ENCODE peak calls at places on chromosomes 3 and 15, in five cellular contexts. J, V, L, E and Y are unnamed samples.

GRCh38 chr3:155739154-155739553 is 5.7 kb downstream of the PLCH1 start:
- DNase-seq in E (no peak), L (no peak), J (no peak), V (no peak), Y (peak)

GRCh38 chr15:79640206-79640605 is 208.1 kb downstream of the MINAR1 start:
- DNase-seq in E (no peak), L (no peak), V (peak), J (no peak), Y (peak)

GRCh38 chr3:5489536-5489935 is 302.0 kb downstream of the EDEM1 start:
- DNase-seq in E (no peak), L (no peak), V (no peak), J (no peak), Y (no peak)

GRCh38 chr3:63364495-63364894 is 86.4 kb downstream of the SYNPR start:
- DNase-seq in E (no peak), J (no peak), V (peak), L (no peak), Y (no peak)

GRCh38 chr3:100103558-100104441 is 10.5 kb downstream of the FILIP1L start:
- DNase-seq in J (no peak), V (peak), L (no peak), E (no peak), Y (no peak)

GRCh38 chr15:64763021-64763420 is 12.4 kb downstream of the RBPMS2 start:
- DNase-seq in L (no peak), J (no peak), E (no peak), V (no peak), Y (no peak)

GRCh38 chr15:67915374-67916050 is 75.7 kb upstream of the RNU6-1 start:
- DNase-seq in V (no peak), J (no peak), E (peak), L (peak), Y (peak)

GRCh38 chr3:160804762-160805161 is 48.7 kb downstream of the PPM1L start:
- DNase-seq in V (peak), J (no peak), E (no peak), L (peak), Y (no peak)

GRCh38 chr3:29758108-29759020 is 477.5 kb downstream of the RBMS3 start:
- DNase-seq in L (no peak), V (peak), E (no peak), J (no peak), Y (no peak)

GRCh38 chr15:41969851-41970431 is 2.4 kb downstream of the EHD4 start:
- DNase-seq in J (peak), L (no peak), V (no peak), E (no peak), Y (no peak)

GRCh38 chr3:13308406-13308805 is 111.7 kb downstream of the NUP210 start:
- DNase-seq in E (peak), L (no peak), V (no peak), J (peak), Y (peak)

GRCh38 chr15:58865420-58865880 is 68.0 kb downstream of the SLTM start:
- DNase-seq in L (no peak), J (no peak), V (no peak), E (peak), Y (no peak)

GRCh38 chr3:188558343-188559068 is 404.5 kb downstream of the LPP start:
- DNase-seq in E (no peak), J (no peak), V (no peak), L (no peak), Y (no peak)

GRCh38 chr3:30349507-30349906 is 256.9 kb upstream of the TGFBR2 start:
- DNase-seq in V (no peak), L (no peak), J (no peak), E (peak), Y (no peak)

GRCh38 chr15:39362832-39363561 is 217.9 kb upstream of the THBS1 start:
- DNase-seq in E (no peak), L (no peak), V (no peak), J (no peak), Y (no peak)

GRCh38 chr15:81264072-81264857 is 59.7 kb downstream of the STARD5 start:
- DNase-seq in V (no peak), J (no peak), L (no peak), E (no peak), Y (no peak)

GRCh38 chr3:48463703-48464102 is 17.2 kb downstream of the ATRIP start:
- DNase-seq in E (no peak), L (no peak), V (no peak), J (no peak), Y (no peak)

GRCh38 chr3:57060089-57060829 is at the start of gene SPATA12:
- DNase-seq in V (peak), J (no peak), L (peak), E (peak), Y (peak)

GRCh38 chr3:15326037-15326436 is 6.3 kb downstream of the SH3BP5 start:
- DNase-seq in J (no peak), V (no peak), E (no peak), L (peak), Y (no peak)

GRCh38 chr15:45790325-45790943 is 155.6 kb downstream of the SQOR start:
- DNase-seq in V (peak), E (no peak), L (no peak), J (peak), Y (peak)

GRCh38 chr15:81323559-81323943 is 390 bp downstream of the STARD5 start:
- DNase-seq in E (peak), J (no peak), V (no peak), L (no peak), Y (no peak)

GRCh38 chr3:59444293-59444671 is 394.5 kb upstream of the CFAP20DC start:
- DNase-seq in V (no peak), J (no peak), L (no peak), E (no peak), Y (no peak)

GRCh38 chr15:51382787-51383186 is 41.3 kb downstream of the GLDN start:
- DNase-seq in L (no peak), E (peak), V (peak), J (peak), Y (no peak)

GRCh38 chr15:40142428-40142827 is 18.4 kb upstream of the BUB1B start:
- DNase-seq in J (no peak), V (no peak), L (no peak), E (no peak), Y (no peak)

GRCh38 chr3:184691397-184692131 is 20.3 kb downstream of the MAGEF1 start:
- DNase-seq in E (no peak), V (no peak), L (no peak), J (no peak), Y (no peak)

GRCh38 chr3:45644063-45644462 is 45.1 kb upstream of the SACM1L start:
- DNase-seq in L (no peak), E (no peak), V (peak), J (no peak), Y (no peak)

GRCh38 chr15:43776101-43776717 is 557 bp downstream of the ELL3 start:
- DNase-seq in J (peak), V (no peak), L (no peak), E (no peak), Y (no peak)

GRCh38 chr15:48855501-48856440 is 22.2 kb upstream of the EID1 start:
- DNase-seq in V (peak), E (peak), J (no peak), L (no peak), Y (no peak)

GRCh38 chr15:80527406-80527805 is 123.2 kb downstream of the ARNT2 start:
- DNase-seq in V (no peak), L (no peak), J (no peak), E (no peak), Y (no peak)

GRCh38 chr3:37457392-37458065 is 283.1 kb upstream of the LRRFIP2 start:
- DNase-seq in E (no peak), J (no peak), L (no peak), V (no peak), Y (no peak)

GRCh38 chr3:40631341-40631995 is 106.7 kb downstream of the ZNF621 start:
- DNase-seq in V (no peak), J (no peak), E (no peak), L (no peak), Y (no peak)

GRCh38 chr15:70152070-70152480 is 54.4 kb upstream of the TLE3 start:
- DNase-seq in L (no peak), J (no peak), E (no peak), V (peak), Y (no peak)

GRCh38 chr3:186025161-186025560 is 83.7 kb downstream of the ETV5 start:
- DNase-seq in V (peak), L (no peak), E (no peak), J (peak), Y (no peak)

GRCh38 chr3:56131976-56132590 is 336.2 kb downstream of the ERC2 start:
- DNase-seq in V (peak), J (no peak), L (peak), E (no peak), Y (peak)

GRCh38 chr3:106688463-106688862 is 688.8 kb upstream of the CCDC54 start:
- DNase-seq in E (peak), J (no peak), V (peak), L (peak), Y (peak)

GRCh38 chr3:60365360-60365759 is 885.9 kb downstream of the FHIT start:
- DNase-seq in J (no peak), E (no peak), L (no peak), V (no peak), Y (no peak)

GRCh38 chr15:44719293-44719999 is 8.1 kb downstream of the B2M start:
- DNase-seq in J (peak), L (no peak), E (no peak), V (no peak), Y (no peak)

GRCh38 chr3:169666501-169667379 is 3.2 kb upstream of the MECOM start:
- DNase-seq in J (no peak), L (no peak), V (no peak), E (no peak), Y (no peak)